ENCODE peak calls at places on chromosomes 2 and 18, in five cellular contexts. A, D, R, M and F are unnamed samples.

GRCh38 chr2:160700006-160700405 is 206.4 kb upstream of the RBMS1 start:
- DNase-seq in A (no peak), D (peak), R (no peak), M (no peak), F (peak)

GRCh38 chr2:67876176-67876575 is 186.6 kb downstream of the C1D start:
- DNase-seq in A (peak), D (no peak), R (no peak), M (no peak), F (no peak)

GRCh38 chr2:164697688-164698290 is 76.5 kb upstream of the GRB14 start:
- DNase-seq in A (no peak), D (peak), R (no peak), M (no peak), F (peak)

GRCh38 chr18:44781890-44782289 is 101.2 kb downstream of the SETBP1 start:
- DNase-seq in A (no peak), D (peak), R (no peak), M (no peak), F (peak)

GRCh38 chr2:84942964-84943421 is 28.0 kb upstream of the KCMF1 start:
- DNase-seq in A (no peak), D (no peak), R (no peak), M (peak), F (peak)

GRCh38 chr2:205706769-205707375 is 24.6 kb downstream of the NRP2 start:
- DNase-seq in A (no peak), D (peak), R (peak), M (peak), F (peak)

GRCh38 chr2:102045697-102046096 is 53.9 kb downstream of the IL1R2 start:
- DNase-seq in A (no peak), D (no peak), R (no peak), M (no peak), F (no peak)

GRCh38 chr2:182638652-182639051 is 77.4 kb upstream of the DNAJC10 start:
- DNase-seq in A (no peak), D (no peak), R (no peak), M (no peak), F (no peak)

GRCh38 chr2:21710496-21710895 is 586.7 kb downstream of the TDRD15 start:
- DNase-seq in A (no peak), D (no peak), R (no peak), M (no peak), F (no peak)

GRCh38 chr2:148674063-148675020 is 29.8 kb downstream of the EPC2 start:
- DNase-seq in A (peak), D (no peak), R (no peak), M (peak), F (no peak)

GRCh38 chr2:71827146-71827874 is 320.4 kb downstream of the CYP26B1 start:
- DNase-seq in A (no peak), D (no peak), R (no peak), M (no peak), F (no peak)

GRCh38 chr2:28658369-28658768 is 93.3 kb upstream of the PPP1CB start:
- DNase-seq in A (no peak), D (peak), R (no peak), M (no peak), F (peak)

GRCh38 chr2:128069769-128070168 is 21.2 kb upstream of the UGGT1 start:
- DNase-seq in A (no peak), D (peak), R (peak), M (no peak), F (peak)

GRCh38 chr2:43210467-43211303 is 15.7 kb downstream of the ZFP36L2 start:
- DNase-seq in A (no peak), D (peak), R (no peak), M (no peak), F (peak)

GRCh38 chr2:199455533-199456382 is 2.0 kb downstream of the SATB2 start:
- DNase-seq in A (no peak), D (no peak), R (no peak), M (no peak), F (no peak)

GRCh38 chr2:240604291-240604938 is 17.9 kb downstream of the CAPN10 start:
- DNase-seq in A (no peak), D (peak), R (peak), M (peak), F (peak)

GRCh38 chr2:52097076-52097475 is 1065.1 kb upstream of the NRXN1 start:
- DNase-seq in A (no peak), D (no peak), R (no peak), M (no peak), F (no peak)

GRCh38 chr2:196696423-196697073 is 57.0 kb downstream of the CCDC150 start:
- DNase-seq in A (peak), D (peak), R (peak), M (no peak), F (peak)

GRCh38 chr18:51506811-51507210 is 309.3 kb upstream of the MEX3C start:
- DNase-seq in A (no peak), D (no peak), R (no peak), M (no peak), F (no peak)

GRCh38 chr2:96873651-96874096 is 3.8 kb upstream of the SEMA4C start:
- DNase-seq in A (no peak), D (no peak), R (peak), M (no peak), F (no peak)

DNA sequence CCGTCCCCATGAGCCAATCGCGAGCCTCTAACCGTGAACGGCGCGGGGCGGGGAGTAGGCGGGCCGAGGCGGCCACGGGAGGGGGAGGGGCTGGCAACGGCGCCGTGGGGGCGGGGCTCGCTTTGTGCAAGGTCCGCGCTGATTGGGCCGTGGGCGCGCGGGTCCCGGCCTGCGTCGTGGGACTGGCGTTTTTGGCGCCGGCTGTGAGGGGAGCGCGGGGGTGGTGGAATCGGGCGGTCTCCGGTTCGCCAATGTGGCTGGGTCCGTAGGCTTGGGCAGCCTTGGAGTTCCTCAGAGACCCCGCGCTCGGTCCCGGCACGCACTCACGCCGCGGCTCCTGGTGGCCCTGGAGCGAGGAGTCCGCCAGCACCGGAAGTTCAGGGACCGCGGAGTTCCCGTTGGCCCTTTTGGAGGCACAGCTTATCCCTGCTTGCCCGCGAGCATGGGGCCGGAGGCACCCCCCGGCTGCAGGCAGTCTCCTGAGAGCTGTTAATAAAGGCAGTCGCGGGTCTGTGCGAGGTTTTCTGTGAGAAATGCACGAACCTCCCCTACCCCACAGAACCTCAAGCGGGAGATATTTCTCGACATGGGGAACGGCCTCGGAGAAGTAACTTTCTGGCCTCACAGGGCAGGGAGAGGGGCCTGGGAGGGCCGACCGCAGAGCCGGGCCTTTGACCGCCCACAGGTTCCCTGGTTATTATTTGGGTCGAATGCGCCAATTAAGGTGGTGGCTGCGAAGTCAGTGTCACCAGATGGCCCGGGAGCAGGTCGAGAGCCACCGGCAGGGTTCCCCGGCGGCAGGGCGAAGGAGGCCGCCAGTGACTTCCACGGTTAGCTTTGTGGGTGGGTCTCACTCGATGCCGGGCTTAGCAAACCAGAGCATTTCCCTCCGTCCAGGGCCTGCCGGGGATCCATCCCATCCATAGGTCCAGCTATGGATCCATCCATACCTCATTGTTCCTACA is 574 bp upstream of the NCL start:
- DNase-seq in A (no peak), D (no peak), R (peak), M (peak), F (no peak)
- TF ChIP-seq CTCF in A (no peak), D (no peak), R (peak), M (no peak), F (no peak)

GRCh38 chr2:218861645-218862318 is 2.2 kb downstream of the WNT6 start:
- DNase-seq in A (no peak), D (no peak), R (no peak), M (no peak), F (no peak)
- H3K4me3 ChIP-seq in A (no peak), D (no peak), R (no peak), M (no peak), F (no peak)

GRCh38 chr2:98297817-98298684 is 48.2 kb upstream of the CNGA3 start:
- DNase-seq in A (no peak), D (no peak), R (no peak), M (no peak), F (no peak)
- TF ChIP-seq CTCF in A (peak), D (no peak), R (no peak), M (no peak), F (no peak)

GRCh38 chr2:11458753-11459152 is 7.2 kb downstream of the E2F6 start:
- DNase-seq in A (no peak), D (no peak), R (no peak), M (no peak), F (no peak)
- H3K4me3 ChIP-seq in A (no peak), D (no peak), R (no peak), M (no peak), F (no peak)

DNA sequence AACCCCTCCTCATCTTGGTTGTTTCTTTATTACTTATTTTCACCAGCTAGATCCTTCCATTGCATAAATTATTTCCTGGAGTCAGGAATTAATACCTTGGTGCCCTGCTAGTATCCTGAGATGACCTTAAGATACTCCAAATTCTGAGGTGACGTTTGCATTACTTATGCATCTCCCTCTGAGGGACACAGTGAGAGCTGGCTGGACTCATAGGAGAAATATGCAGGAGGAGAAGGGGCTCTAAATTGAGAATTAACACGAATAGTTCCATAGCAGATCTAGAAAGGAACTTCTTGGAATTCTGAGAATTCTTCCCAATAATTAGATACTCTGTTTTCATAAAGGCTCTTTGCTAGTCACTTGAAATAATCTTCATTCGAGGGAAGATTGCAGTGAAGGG is 310.6 kb upstream of the ZEB2 start:
- DNase-seq in A (no peak), D (no peak), R (no peak), M (no peak), F (no peak)
- TF ChIP-seq CTCF in A (no peak), D (no peak), R (no peak), M (no peak), F (no peak)

GRCh38 chr2:180015951-180016709 is 9.0 kb upstream of the CWC22 start:
- DNase-seq in A (no peak), D (peak), R (no peak), M (no peak), F (peak)

GRCh38 chr2:180006236-180006635 is 861 bp downstream of the CWC22 start:
- DNase-seq in A (no peak), D (no peak), R (no peak), M (peak), F (no peak)

GRCh38 chr2:180006781-180007579 is at the start of gene CWC22:
- DNase-seq in A (no peak), D (peak), R (peak), M (peak), F (peak)

GRCh38 chr2:180012523-180012922 is 5.4 kb upstream of the CWC22 start:
- DNase-seq in A (no peak), D (peak), R (no peak), M (no peak), F (peak)

GRCh38 chr2:180010701-180011100 is 3.6 kb upstream of the CWC22 start:
- DNase-seq in A (no peak), D (no peak), R (no peak), M (no peak), F (peak)
- H3K4me3 ChIP-seq in A (no peak), D (no peak), R (no peak), M (no peak), F (no peak)